ENCODE peak calls at places on chromosomes 7 and 10, in four cellular contexts. One of them, this sample, is unnamed.

GRCh38 chr10:125122566-125122965 is 37.8 kb downstream of the CTBP2 start:
- DNase-seq in body of pancreas: no peak
- DNase-seq in PC-3: no peak
- DNase-seq in fibroblast of the aortic adventitia: no peak
- DNase-seq in this sample: no peak

GRCh38 chr7:50564630-50565558 is at the start of gene DDC:
- DNase-seq in PC-3: no peak
- DNase-seq in fibroblast of the aortic adventitia: no peak
- DNase-seq in body of pancreas: no peak
- DNase-seq in this sample: no peak

GRCh38 chr10:69232252-69232651 is 12.1 kb downstream of the HKDC1 start:
- DNase-seq in fibroblast of the aortic adventitia: peak; percentile 76
- DNase-seq in body of pancreas: no peak
- DNase-seq in PC-3: peak; percentile 98
- DNase-seq in this sample: peak; percentile 46

GRCh38 chr7:134435161-134435920 is 23.6 kb downstream of the AKR1B1 start:
- DNase-seq in PC-3: peak; percentile 72
- DNase-seq in body of pancreas: no peak
- DNase-seq in fibroblast of the aortic adventitia: peak; percentile 84
- DNase-seq in this sample: no peak

GRCh38 chr7:133394369-133394768 is 141.5 kb downstream of the EXOC4 start:
- DNase-seq in fibroblast of the aortic adventitia: no peak
- DNase-seq in body of pancreas: no peak
- DNase-seq in PC-3: no peak
- DNase-seq in this sample: no peak

GRCh38 chr7:114832906-114833595 is 88.8 kb upstream of the MDFIC start:
- DNase-seq in body of pancreas: no peak
- DNase-seq in PC-3: no peak
- DNase-seq in fibroblast of the aortic adventitia: no peak
- DNase-seq in this sample: no peak

GRCh38 chr10:118557946-118558345 is 37.5 kb downstream of the PRLHR start:
- DNase-seq in fibroblast of the aortic adventitia: no peak
- DNase-seq in PC-3: no peak
- DNase-seq in body of pancreas: no peak
- DNase-seq in this sample: no peak

GRCh38 chr10:92187101-92187500 is 103.8 kb downstream of the CPEB3 start:
- DNase-seq in fibroblast of the aortic adventitia: no peak
- DNase-seq in body of pancreas: no peak
- DNase-seq in PC-3: no peak
- DNase-seq in this sample: no peak

GRCh38 chr7:41481353-41481752 is 221.5 kb downstream of the INHBA start:
- DNase-seq in body of pancreas: no peak
- DNase-seq in fibroblast of the aortic adventitia: peak; percentile 77
- DNase-seq in PC-3: no peak
- DNase-seq in this sample: peak; percentile 34

GRCh38 chr7:21030237-21030636 is 243.6 kb upstream of the SP8 start:
- DNase-seq in body of pancreas: no peak
- DNase-seq in PC-3: no peak
- DNase-seq in fibroblast of the aortic adventitia: no peak
- DNase-seq in this sample: no peak

GRCh38 chr10:60629332-60629731 is 148.9 kb upstream of the CDK1 start:
- DNase-seq in body of pancreas: no peak
- DNase-seq in PC-3: no peak
- DNase-seq in fibroblast of the aortic adventitia: no peak
- DNase-seq in this sample: no peak

GRCh38 chr7:116797611-116798010 is 64.8 kb upstream of the CAPZA2 start:
- DNase-seq in fibroblast of the aortic adventitia: peak; percentile 92
- DNase-seq in PC-3: no peak
- DNase-seq in body of pancreas: no peak
- DNase-seq in this sample: no peak

GRCh38 chr7:32942783-32943653 is 14.2 kb upstream of the FKBP9 start:
- DNase-seq in PC-3: peak; percentile 66
- DNase-seq in body of pancreas: peak; percentile 79
- DNase-seq in fibroblast of the aortic adventitia: peak; percentile 65
- DNase-seq in this sample: no peak

GRCh38 chr7:93414574-93414973 is 159.9 kb downstream of the CALCR start:
- DNase-seq in PC-3: no peak
- DNase-seq in body of pancreas: no peak
- DNase-seq in fibroblast of the aortic adventitia: no peak
- DNase-seq in this sample: no peak

GRCh38 chr7:142668495-142668894 is 80.8 kb upstream of the PRSS1 start:
- DNase-seq in fibroblast of the aortic adventitia: no peak
- DNase-seq in body of pancreas: no peak
- DNase-seq in PC-3: no peak
- DNase-seq in this sample: no peak

DNA sequence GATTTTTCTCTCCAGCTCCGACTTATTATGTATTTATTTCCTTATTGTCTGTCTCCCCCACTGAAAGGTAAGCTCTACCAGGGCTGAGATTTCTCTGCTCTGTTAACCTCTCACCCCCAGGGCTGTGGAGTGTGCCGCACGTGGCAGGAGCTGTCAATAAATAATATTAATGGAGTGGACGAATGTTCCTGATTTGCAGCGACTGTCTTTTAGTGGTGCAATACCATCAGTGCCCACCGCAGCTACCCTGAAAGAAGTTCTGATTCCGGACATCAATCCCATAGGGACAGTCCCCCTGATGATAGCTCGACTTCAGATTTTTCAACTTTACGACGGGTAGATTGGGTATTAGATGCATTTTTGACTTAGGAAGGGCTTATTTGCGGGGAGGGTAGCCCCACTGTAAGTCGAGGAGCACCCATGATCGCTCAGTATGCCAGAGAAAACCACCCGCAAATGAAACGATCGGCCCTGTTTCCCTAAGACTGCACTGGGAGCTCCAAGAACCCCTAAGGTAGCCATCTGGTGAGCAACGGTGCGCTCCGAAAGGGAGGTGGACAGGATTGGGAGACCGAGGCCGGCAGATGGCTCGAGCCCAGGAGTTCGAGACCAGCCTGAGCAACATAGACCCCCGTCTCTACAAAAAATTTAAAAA is 986 bp upstream of the PPP2R2D start:
- DNase-seq in PC-3: no peak
- DNase-seq in body of pancreas: no peak
- DNase-seq in fibroblast of the aortic adventitia: no peak
- DNase-seq in this sample: no peak
- TF ChIP-seq CTCF in PC-3: peak; percentile 15
- TF ChIP-seq CTCF in body of pancreas: peak; percentile 1
- TF ChIP-seq CTCF in fibroblast of the aortic adventitia: peak; percentile 17
- TF ChIP-seq CTCF in this sample: peak; percentile 4

DNA sequence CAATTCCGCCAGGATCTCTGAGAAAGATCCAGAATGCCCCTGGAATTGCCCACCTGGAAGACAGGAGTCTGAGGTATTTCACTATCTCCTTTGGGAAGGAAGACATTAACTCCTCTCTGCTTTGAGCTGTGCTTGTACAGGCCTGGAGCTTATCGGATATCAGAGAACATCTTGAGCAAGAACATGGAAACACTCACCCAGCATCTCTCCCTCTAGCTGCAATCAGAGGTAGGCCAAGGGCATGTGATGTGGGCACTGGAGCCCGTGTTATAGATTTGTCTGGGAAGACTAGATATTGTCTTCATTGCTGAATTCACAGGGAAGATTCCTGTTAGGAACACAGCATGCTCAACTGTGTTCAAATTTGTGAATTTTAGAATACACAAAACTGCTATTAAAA is 233.9 kb downstream of the PHF14 start:
- DNase-seq in body of pancreas: no peak
- DNase-seq in PC-3: no peak
- DNase-seq in fibroblast of the aortic adventitia: no peak
- DNase-seq in this sample: no peak
- TF ChIP-seq CTCF in body of pancreas: no peak
- TF ChIP-seq CTCF in PC-3: no peak
- TF ChIP-seq CTCF in fibroblast of the aortic adventitia: peak; percentile 27
- TF ChIP-seq CTCF in this sample: no peak

DNA sequence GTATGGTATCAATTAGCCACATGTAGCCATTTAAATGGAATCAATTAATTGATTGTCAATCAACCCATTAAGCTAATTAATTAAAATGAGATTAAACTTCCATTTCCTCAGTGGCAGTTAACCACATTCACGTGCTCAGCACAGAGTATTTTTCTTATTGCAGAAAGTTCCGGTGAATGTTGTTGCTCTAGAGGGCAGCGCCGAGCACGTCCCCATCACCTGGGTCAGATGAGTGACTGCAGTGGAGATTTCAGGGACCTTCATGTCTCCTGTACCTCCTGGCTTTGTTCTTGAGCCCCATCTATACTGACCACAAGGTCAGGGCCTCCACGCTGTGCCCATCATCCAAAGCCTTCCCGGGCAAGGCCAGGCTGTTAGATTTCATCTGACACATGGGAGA is 168.8 kb upstream of the MKI67 start:
- DNase-seq in PC-3: no peak
- DNase-seq in fibroblast of the aortic adventitia: no peak
- DNase-seq in body of pancreas: no peak
- DNase-seq in this sample: no peak
- TF ChIP-seq CTCF in PC-3: no peak
- TF ChIP-seq CTCF in fibroblast of the aortic adventitia: no peak
- TF ChIP-seq CTCF in body of pancreas: no peak
- TF ChIP-seq CTCF in this sample: no peak

GRCh38 chr7:47375590-47375989 is 206.3 kb downstream of the TNS3 start:
- DNase-seq in body of pancreas: no peak
- DNase-seq in fibroblast of the aortic adventitia: no peak
- DNase-seq in PC-3: no peak
- DNase-seq in this sample: no peak

GRCh38 chr7:47375121-47375551 is 206.8 kb downstream of the TNS3 start:
- DNase-seq in PC-3: no peak
- DNase-seq in fibroblast of the aortic adventitia: peak; percentile 7
- DNase-seq in body of pancreas: no peak
- DNase-seq in this sample: no peak

GRCh38 chr7:47374538-47374937 is 207.4 kb downstream of the TNS3 start:
- DNase-seq in fibroblast of the aortic adventitia: no peak
- DNase-seq in PC-3: no peak
- DNase-seq in body of pancreas: peak; percentile 9
- DNase-seq in this sample: no peak

GRCh38 chr7:47371733-47372368 is 210.1 kb downstream of the TNS3 start:
- DNase-seq in fibroblast of the aortic adventitia: no peak
- DNase-seq in body of pancreas: peak; percentile 92
- DNase-seq in PC-3: peak; percentile 74
- DNase-seq in this sample: no peak

DNA sequence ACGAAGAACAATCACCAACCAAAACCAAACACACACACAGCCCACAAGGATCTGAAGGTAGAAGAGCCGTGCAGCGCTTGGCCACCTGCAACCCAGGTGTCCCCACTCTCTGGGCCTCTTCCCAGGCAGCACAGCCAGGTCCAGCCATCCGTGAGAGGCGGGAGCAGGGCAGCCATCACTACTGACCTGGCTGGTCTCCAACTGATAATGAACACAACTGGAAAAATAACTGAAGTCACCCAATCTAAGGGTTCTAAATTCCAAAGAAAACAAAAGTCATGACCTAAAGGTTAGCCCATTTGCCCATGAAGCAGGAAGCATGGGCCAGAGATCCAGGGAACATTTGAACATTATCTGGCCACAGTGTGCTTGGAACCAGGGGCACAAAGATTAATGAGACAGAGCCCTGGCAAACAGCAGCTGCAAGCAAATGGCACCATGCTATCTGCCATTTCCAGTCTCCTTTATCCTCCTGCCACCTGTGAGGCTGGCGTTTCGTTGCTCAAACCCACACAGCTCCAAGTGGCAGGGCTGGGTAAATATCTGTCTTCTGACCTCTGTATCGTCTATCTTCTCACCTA is 207.9 kb downstream of the TNS3 start:
- DNase-seq in body of pancreas: peak; percentile 82
- DNase-seq in PC-3: no peak
- DNase-seq in fibroblast of the aortic adventitia: no peak
- DNase-seq in this sample: no peak
- TF ChIP-seq CTCF in body of pancreas: no peak
- TF ChIP-seq CTCF in PC-3: no peak
- TF ChIP-seq CTCF in fibroblast of the aortic adventitia: no peak
- TF ChIP-seq CTCF in this sample: no peak

GRCh38 chr7:101243786-101244384 is 996 bp downstream of the FIS1 start:
- DNase-seq in fibroblast of the aortic adventitia: peak; percentile 47
- DNase-seq in PC-3: no peak
- DNase-seq in body of pancreas: no peak
- DNase-seq in this sample: no peak

GRCh38 chr7:101248276-101248675 is 3.4 kb upstream of the FIS1 start:
- DNase-seq in PC-3: no peak
- DNase-seq in body of pancreas: no peak
- DNase-seq in fibroblast of the aortic adventitia: no peak
- DNase-seq in this sample: no peak

GRCh38 chr7:101245147-101245668 is 327 bp upstream of the FIS1 start:
- DNase-seq in fibroblast of the aortic adventitia: no peak
- DNase-seq in PC-3: no peak
- DNase-seq in body of pancreas: no peak
- DNase-seq in this sample: no peak

GRCh38 chr7:101241015-101241363 is 3.4 kb upstream of the CLDN15 start:
- DNase-seq in PC-3: no peak
- DNase-seq in body of pancreas: no peak
- DNase-seq in fibroblast of the aortic adventitia: peak; percentile 26
- DNase-seq in this sample: no peak

GRCh38 chr7:101244385-101245146 is at the start of gene FIS1:
- DNase-seq in body of pancreas: peak; percentile 96
- DNase-seq in PC-3: peak; percentile 86
- DNase-seq in fibroblast of the aortic adventitia: peak; percentile 87
- DNase-seq in this sample: peak; percentile 51
- TF ChIP-seq CTCF in body of pancreas: peak; percentile 91
- TF ChIP-seq CTCF in PC-3: peak; percentile 90
- TF ChIP-seq CTCF in fibroblast of the aortic adventitia: peak; percentile 91
- TF ChIP-seq CTCF in this sample: peak; percentile 93

DNA sequence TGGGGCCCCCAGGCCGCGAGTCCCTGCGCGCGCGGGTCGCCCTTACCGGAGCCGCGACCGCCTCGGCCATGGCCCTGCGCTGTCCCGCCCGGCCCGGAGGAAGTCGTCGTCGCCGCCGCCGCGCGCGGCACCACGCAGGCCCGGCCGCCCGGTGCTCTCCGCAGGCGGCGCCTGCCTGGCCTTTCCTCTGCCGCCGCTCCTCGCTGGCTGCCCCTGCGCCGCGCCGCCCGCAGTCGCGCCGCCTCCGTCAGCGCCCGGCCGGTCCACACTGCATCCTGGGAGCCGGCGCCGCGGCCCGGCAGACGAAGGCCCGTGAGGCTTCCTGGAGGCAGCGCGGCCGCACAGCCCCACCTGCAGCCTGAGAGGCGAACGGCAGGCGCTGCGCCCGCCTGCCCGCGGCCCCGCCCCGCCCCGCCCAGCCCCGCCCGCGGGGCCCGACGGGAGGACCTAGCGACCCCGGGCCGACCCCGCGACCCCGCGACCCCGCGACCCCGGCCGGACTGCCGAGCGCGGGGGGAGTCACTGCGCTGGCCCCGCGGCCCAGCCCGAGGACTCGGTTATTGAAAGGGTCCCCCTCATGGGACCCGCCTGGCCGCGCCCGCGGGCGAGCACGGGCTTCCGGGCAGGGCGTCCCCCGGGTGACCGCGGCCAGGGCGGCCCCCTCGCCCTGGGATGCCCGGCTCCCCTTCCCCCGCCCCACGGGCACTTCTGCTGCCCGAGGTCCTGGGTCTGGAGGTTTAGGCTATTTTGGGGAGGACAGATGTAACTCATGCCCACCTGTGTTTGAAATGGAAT is at the start of gene ZNF746:
- DNase-seq in PC-3: peak; percentile 79
- DNase-seq in fibroblast of the aortic adventitia: peak; percentile 66
- DNase-seq in body of pancreas: peak; percentile 86
- DNase-seq in this sample: peak; percentile 24
- TF ChIP-seq CTCF in PC-3: peak; percentile 21
- TF ChIP-seq CTCF in fibroblast of the aortic adventitia: peak; percentile 67
- TF ChIP-seq CTCF in body of pancreas: peak; percentile 92
- TF ChIP-seq CTCF in this sample: peak; percentile 56